ENCODE peak calls at places on chromosomes 11 and 22, in six cellular contexts. N, U, K, G, D and P are unnamed samples.

GRCh38 chr11:22521226-22521625 is 104.4 kb downstream of the FANCF start:
- DNase-seq in U (peak; percentile 1), K (no peak), G (no peak), N (peak; percentile 48), D (peak; percentile 57), P (no peak)

GRCh38 chr22:48605125-48605524 is 1222.5 kb downstream of the BRD1 start:
- DNase-seq in N (no peak), K (no peak), D (no peak), G (no peak), U (no peak), P (no peak)

GRCh38 chr11:118067006-118067405 is 9.9 kb upstream of the TMPRSS4 start:
- DNase-seq in D (no peak), U (no peak), G (no peak), N (no peak), K (no peak), P (no peak)

GRCh38 chr11:109604506-109604905 is 182.5 kb downstream of the C11orf87 start:
- DNase-seq in D (no peak), N (no peak), K (no peak), U (peak; percentile 3), G (no peak), P (no peak)

GRCh38 chr11:14259870-14260269 is 99.1 kb downstream of the RRAS2 start:
- DNase-seq in K (no peak), U (no peak), N (no peak), G (no peak), D (no peak), P (no peak)

GRCh38 chr11:7593476-7593875 is 79.7 kb downstream of the PPFIBP2 start:
- DNase-seq in G (no peak), N (no peak), U (no peak), D (no peak), K (no peak), P (no peak)

GRCh38 chr22:25650834-25651233 is 86.4 kb downstream of the GRK3 start:
- DNase-seq in D (no peak), N (no peak), G (no peak), U (no peak), K (no peak), P (no peak)

GRCh38 chr22:21669026-21669425 is 3.2 kb downstream of the PPIL2 start:
- DNase-seq in D (peak; percentile 55), U (no peak), N (no peak), K (no peak), G (no peak), P (peak; percentile 3)

GRCh38 chr22:39946571-39947407 is 13.4 kb upstream of the TMA7B start:
- DNase-seq in U (no peak), N (no peak), K (no peak), D (no peak), G (no peak), P (no peak)

GRCh38 chr11:72343159-72343756 is 91.1 kb downstream of the CLPB start:
- DNase-seq in K (no peak), U (no peak), D (peak; percentile 40), G (no peak), N (no peak), P (no peak)

GRCh38 chr22:45120931-45121330 is 42.8 kb upstream of the NUP50 start:
- DNase-seq in K (no peak), U (no peak), D (peak; percentile 74), N (peak; percentile 54), G (no peak), P (no peak)

GRCh38 chr11:396948-397548 is 3.0 kb downstream of the PKP3 start:
- DNase-seq in D (no peak), N (peak; percentile 36), U (peak; percentile 58), K (no peak), G (no peak), P (peak; percentile 99)

GRCh38 chr11:134731562-134731961 is 319.5 kb upstream of the B3GAT1 start:
- DNase-seq in N (no peak), D (no peak), U (no peak), G (peak; percentile 59), K (peak; percentile 91), P (no peak)
- H3K27me3 ChIP-seq in N (no peaks in the 10 kb centered on the region), D (peaks cover 26% of the 10 kb centered on the region), U (no peaks in the 10 kb centered on the region), G (no peaks in the 10 kb centered on the region), K (no peaks in the 10 kb centered on the region), P (no peaks in the 10 kb centered on the region)

GRCh38 chr22:36901411-36902142 is 11.9 kb upstream of the CSF2RB start:
- DNase-seq in K (no peak), U (no peak), N (no peak), G (no peak), D (no peak), P (no peak)
- H3K4me2 ChIP-seq in K (no peak overlapping the region), U (no peak overlapping the region), N (no peak overlapping the region), G (no peak overlapping the region), D (no peak overlapping the region), P (no peak overlapping the region)

GRCh38 chr11:2434008-2434407 is 10.3 kb downstream of the TRPM5 start:
- DNase-seq in D (no peak), G (no peak), U (no peak), N (no peak), K (no peak), P (peak; percentile 6)
- H3K27me3 ChIP-seq in D (no peaks in the 10 kb centered on the region), G (peaks cover 15% of the 10 kb centered on the region), U (no peaks in the 10 kb centered on the region), N (peaks cover 15% of the 10 kb centered on the region), K (peaks cover 42% of the 10 kb centered on the region), P (peaks cover 6% of the 10 kb centered on the region)

GRCh38 chr11:115222863-115223530 is 281.2 kb downstream of the CADM1 start:
- DNase-seq in G (no peak), K (no peak), N (no peak), U (no peak), D (no peak), P (no peak)
- H3K4me2 ChIP-seq in G (no peak overlapping the region), K (peak overlapping the region; percentile 11), N (no peak overlapping the region), U (no peak overlapping the region), D (no peak overlapping the region), P (no peak overlapping the region)

GRCh38 chr11:110991621-110992355 is 253.7 kb upstream of the POU2AF2 start:
- DNase-seq in U (peak; percentile 44), G (no peak), K (no peak), D (no peak), N (no peak), P (no peak)
- H3K27me3 ChIP-seq in U (no peaks in the 10 kb centered on the region), G (no peaks in the 10 kb centered on the region), K (no peaks in the 10 kb centered on the region), D (peaks cover 44% of the 10 kb centered on the region), N (no peaks in the 10 kb centered on the region), P (no peaks in the 10 kb centered on the region)

GRCh38 chr11:30452114-30452513 is 129.2 kb downstream of the ARL14EP start:
- DNase-seq in U (no peak), D (no peak), K (no peak), N (no peak), G (no peak), P (no peak)
- H3K4me2 ChIP-seq in U (no peak overlapping the region), D (no peak overlapping the region), K (no peak overlapping the region), N (no peak overlapping the region), G (no peak overlapping the region), P (no peak overlapping the region)